ENCODE peak calls at places on chromosomes 5 and 9, in four cellular contexts. One of them, this sample, is unnamed. For H3K4me1, the result is how much of the 10 kb centered on the place peaks cover.

GRCh38 chr5:58629190-58630159 is 46.6 kb downstream of the RAB3C start:
- DNase-seq in A549: no peak
- DNase-seq in GM12878: no peak
- DNase-seq in stomach: peak
- DNase-seq in this sample: no peak

GRCh38 chr5:174751154-174751990 is 27.0 kb downstream of the MSX2 start:
- DNase-seq in A549: no peak
- DNase-seq in GM12878: no peak
- DNase-seq in stomach: no peak
- DNase-seq in this sample: no peak

GRCh38 chr9:74960548-74960947 is 7.8 kb upstream of the C9orf40 start:
- DNase-seq in A549: peak
- DNase-seq in GM12878: no peak
- DNase-seq in stomach: no peak
- DNase-seq in this sample: no peak

GRCh38 chr9:92176068-92176799 is 61.0 kb upstream of the SPTLC1 start:
- DNase-seq in A549: no peak
- DNase-seq in stomach: no peak
- DNase-seq in GM12878: no peak
- DNase-seq in this sample: no peak

GRCh38 chr9:6833518-6834192 is 75.9 kb downstream of the KDM4C start:
- DNase-seq in A549: no peak
- DNase-seq in stomach: no peak
- DNase-seq in GM12878: no peak
- DNase-seq in this sample: no peak

GRCh38 chr9:98805506-98806272 is 1.8 kb upstream of the GALNT12 start:
- DNase-seq in stomach: no peak
- DNase-seq in A549: no peak
- DNase-seq in GM12878: no peak
- DNase-seq in this sample: no peak

GRCh38 chr9:129166962-129167557 is 11.0 kb downstream of the IER5L start:
- DNase-seq in GM12878: no peak
- DNase-seq in A549: peak
- DNase-seq in stomach: peak
- DNase-seq in this sample: peak

GRCh38 chr5:140148508-140148907 is 22.8 kb downstream of the IGIP start:
- DNase-seq in stomach: no peak
- DNase-seq in GM12878: no peak
- DNase-seq in A549: peak
- DNase-seq in this sample: no peak

GRCh38 chr9:113638916-113639315 is 175.4 kb downstream of the RGS3 start:
- DNase-seq in A549: no peak
- DNase-seq in GM12878: no peak
- DNase-seq in stomach: no peak
- DNase-seq in this sample: no peak

GRCh38 chr5:137738947-137739346 is 3.1 kb upstream of the KLHL3 start:
- DNase-seq in GM12878: no peak
- DNase-seq in stomach: no peak
- DNase-seq in A549: no peak
- DNase-seq in this sample: no peak
- H3K4me1 ChIP-seq in GM12878: under half
- H3K4me1 ChIP-seq in stomach: under half
- H3K4me1 ChIP-seq in A549: under half
- H3K4me1 ChIP-seq in this sample: under half

GRCh38 chr9:101465330-101465915 is 29.8 kb upstream of the ALDOB start:
- DNase-seq in GM12878: no peak
- DNase-seq in stomach: peak
- DNase-seq in A549: peak
- DNase-seq in this sample: no peak
- TF ChIP-seq EP300 in GM12878: no peak
- TF ChIP-seq EP300 in stomach: no peak
- TF ChIP-seq EP300 in A549: no peak
- TF ChIP-seq EP300 in this sample: no peak

GRCh38 chr9:86947146-86948081 is at the start of gene GAS1:
- DNase-seq in stomach: peak
- DNase-seq in A549: peak
- DNase-seq in GM12878: no peak
- DNase-seq in this sample: peak
- TF ChIP-seq POLR2A in stomach: no peak
- TF ChIP-seq POLR2A in A549: no peak
- TF ChIP-seq POLR2A in GM12878: no peak
- TF ChIP-seq POLR2A in this sample: peak

GRCh38 chr5:131252824-131253171 is 11.1 kb upstream of the CDC42SE2 start:
- DNase-seq in A549: no peak
- DNase-seq in GM12878: peak
- DNase-seq in stomach: peak
- DNase-seq in this sample: no peak

GRCh38 chr5:131254741-131255140 is 9.1 kb upstream of the CDC42SE2 start:
- DNase-seq in A549: no peak
- DNase-seq in GM12878: no peak
- DNase-seq in stomach: no peak
- DNase-seq in this sample: no peak

GRCh38 chr5:131246515-131246914 is 17.3 kb upstream of the CDC42SE2 start:
- DNase-seq in stomach: no peak
- DNase-seq in A549: no peak
- DNase-seq in GM12878: no peak
- DNase-seq in this sample: no peak

GRCh38 chr5:131245948-131246347 is 17.9 kb upstream of the CDC42SE2 start:
- DNase-seq in GM12878: no peak
- DNase-seq in stomach: no peak
- DNase-seq in A549: no peak
- DNase-seq in this sample: no peak

GRCh38 chr5:131250749-131251148 is 13.1 kb upstream of the CDC42SE2 start:
- DNase-seq in A549: no peak
- DNase-seq in GM12878: no peak
- DNase-seq in stomach: no peak
- DNase-seq in this sample: no peak
- H3K4me1 ChIP-seq in A549: under half
- H3K4me1 ChIP-seq in GM12878: under half
- H3K4me1 ChIP-seq in stomach: under half
- H3K4me1 ChIP-seq in this sample: under half

DNA sequence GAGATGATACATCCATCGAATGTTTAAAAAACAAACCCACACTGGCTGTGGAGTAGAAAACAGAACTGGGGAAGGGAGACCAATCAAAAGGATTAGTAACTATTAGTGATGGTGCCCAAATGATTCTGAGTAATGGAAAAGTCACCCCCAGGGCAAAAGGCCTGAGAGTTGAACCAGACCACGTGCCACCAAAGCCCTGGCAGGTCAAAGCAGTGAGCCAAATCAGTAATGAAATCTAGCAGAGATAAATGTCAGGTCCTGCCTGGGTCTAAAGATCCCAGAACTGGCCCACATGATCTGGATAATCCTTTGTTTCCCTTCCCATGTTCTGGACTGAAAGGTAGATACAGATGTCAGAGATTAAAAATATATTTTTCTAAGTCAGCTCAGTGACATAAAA is 9.4 kb downstream of the OTULINL start:
- DNase-seq in stomach: no peak
- DNase-seq in GM12878: no peak
- DNase-seq in A549: no peak
- DNase-seq in this sample: no peak
- TF ChIP-seq EP300 in stomach: no peak
- TF ChIP-seq EP300 in GM12878: no peak
- TF ChIP-seq EP300 in A549: no peak
- TF ChIP-seq EP300 in this sample: no peak

GRCh38 chr5:75361310-75361709 is 24.3 kb downstream of the HMGCR start:
- DNase-seq in GM12878: no peak
- DNase-seq in A549: no peak
- DNase-seq in stomach: peak
- DNase-seq in this sample: no peak

GRCh38 chr5:75363726-75364495 is 26.9 kb downstream of the HMGCR start:
- DNase-seq in A549: no peak
- DNase-seq in stomach: peak
- DNase-seq in GM12878: no peak
- DNase-seq in this sample: no peak

GRCh38 chr5:75364571-75365280 is 27.7 kb downstream of the HMGCR start:
- DNase-seq in A549: no peak
- DNase-seq in stomach: no peak
- DNase-seq in GM12878: no peak
- DNase-seq in this sample: no peak

GRCh38 chr5:75363111-75363510 is 26.1 kb downstream of the HMGCR start:
- DNase-seq in A549: no peak
- DNase-seq in GM12878: no peak
- DNase-seq in stomach: no peak
- DNase-seq in this sample: no peak

DNA sequence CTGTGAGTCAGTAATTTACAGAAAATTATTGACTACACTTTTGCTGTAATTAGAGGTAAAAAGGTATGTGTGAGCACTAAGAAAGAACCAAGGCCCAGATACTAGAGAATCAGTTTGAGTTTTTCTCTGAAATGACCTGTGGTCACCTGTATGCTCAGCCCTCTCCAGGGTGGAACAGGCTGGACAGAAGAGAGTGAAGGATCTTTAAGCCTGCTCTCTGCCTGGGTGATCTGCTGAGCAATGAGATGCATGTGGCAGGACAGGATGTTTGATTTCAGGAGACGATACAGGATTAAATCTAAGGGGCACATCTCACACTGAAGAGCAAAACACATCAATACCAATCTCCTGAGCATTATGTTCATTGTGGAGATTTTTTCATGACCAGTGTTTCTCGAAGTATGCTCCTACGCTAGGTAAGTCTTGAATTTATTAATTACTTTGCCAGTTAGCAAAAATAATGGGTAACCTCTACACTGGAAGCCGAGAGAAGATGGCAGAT is 25.5 kb downstream of the HMGCR start:
- DNase-seq in GM12878: no peak
- DNase-seq in A549: no peak
- DNase-seq in stomach: no peak
- DNase-seq in this sample: no peak
- TF ChIP-seq POLR2A in GM12878: no peak
- TF ChIP-seq POLR2A in A549: no peak
- TF ChIP-seq POLR2A in stomach: no peak
- TF ChIP-seq POLR2A in this sample: no peak

DNA sequence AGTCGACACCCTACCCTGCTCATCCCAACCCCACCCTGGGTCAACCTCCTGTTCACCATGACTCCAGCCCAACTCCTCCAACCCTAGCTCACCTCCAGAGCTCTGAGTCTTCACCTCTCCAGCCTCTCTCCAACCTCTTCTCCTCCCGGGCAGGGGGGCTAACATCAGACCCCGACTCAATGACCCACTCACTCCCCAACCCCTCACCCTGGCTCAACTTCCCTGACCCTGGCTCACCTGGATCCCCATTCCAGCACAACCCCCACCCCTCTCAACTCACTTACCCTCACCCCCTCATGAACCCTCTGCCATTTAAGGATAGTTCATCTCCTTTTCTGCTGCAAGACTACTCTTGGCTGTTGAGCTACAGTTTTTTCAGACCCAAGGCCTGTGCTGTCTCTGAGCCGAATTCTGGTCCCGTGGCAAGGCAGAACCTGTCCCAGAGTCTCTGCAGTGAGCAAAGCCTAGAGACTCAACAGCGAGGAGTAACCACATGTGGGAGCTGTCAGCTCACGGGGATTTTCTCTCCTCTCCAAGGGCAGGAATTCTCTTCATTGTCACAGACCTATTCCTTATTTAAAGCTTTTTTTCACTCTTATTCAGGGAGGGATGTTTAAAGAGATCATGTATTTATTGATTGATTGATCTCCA is 29.8 kb downstream of the ANKRD33B start:
- DNase-seq in GM12878: no peak
- DNase-seq in stomach: no peak
- DNase-seq in A549: no peak
- DNase-seq in this sample: no peak
- H3K4me1 ChIP-seq in GM12878: half or more
- H3K4me1 ChIP-seq in stomach: under half
- H3K4me1 ChIP-seq in A549: half or more
- H3K4me1 ChIP-seq in this sample: under half

DNA sequence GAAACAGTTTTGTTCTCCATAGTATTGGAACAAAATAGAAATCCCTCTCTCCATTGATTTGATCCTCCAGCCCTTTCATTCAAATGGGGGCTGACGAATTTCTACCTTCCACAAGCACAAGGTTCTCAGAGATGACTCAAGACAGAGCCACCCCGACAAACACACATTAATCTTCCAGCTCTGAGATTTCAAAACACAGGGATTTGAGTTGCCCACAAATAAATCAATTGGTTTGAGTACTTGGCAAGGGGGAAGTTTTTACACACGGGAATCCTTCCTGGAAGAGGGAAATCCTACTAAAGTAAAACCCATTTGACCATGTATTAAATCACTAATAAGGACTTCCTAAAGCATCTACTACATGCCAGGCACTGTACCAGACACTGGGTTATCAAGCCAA is 5.4 kb downstream of the ADRA1B start:
- DNase-seq in stomach: no peak
- DNase-seq in GM12878: no peak
- DNase-seq in A549: no peak
- DNase-seq in this sample: no peak
- TF ChIP-seq EP300 in stomach: no peak
- TF ChIP-seq EP300 in GM12878: no peak
- TF ChIP-seq EP300 in A549: no peak
- TF ChIP-seq EP300 in this sample: no peak

GRCh38 chr5:42989198-42989597 is 50.9 kb downstream of the ANXA2R start:
- DNase-seq in stomach: no peak
- DNase-seq in A549: no peak
- DNase-seq in GM12878: no peak
- DNase-seq in this sample: no peak

GRCh38 chr5:42988568-42988967 is 51.6 kb downstream of the ANXA2R start:
- DNase-seq in A549: no peak
- DNase-seq in GM12878: no peak
- DNase-seq in stomach: no peak
- DNase-seq in this sample: no peak

GRCh38 chr5:42982107-42982622 is 58.0 kb downstream of the ANXA2R start:
- DNase-seq in A549: no peak
- DNase-seq in stomach: no peak
- DNase-seq in GM12878: no peak
- DNase-seq in this sample: no peak

GRCh38 chr5:42984307-42984706 is 55.8 kb downstream of the ANXA2R start:
- DNase-seq in GM12878: no peak
- DNase-seq in stomach: no peak
- DNase-seq in A549: no peak
- DNase-seq in this sample: no peak

DNA sequence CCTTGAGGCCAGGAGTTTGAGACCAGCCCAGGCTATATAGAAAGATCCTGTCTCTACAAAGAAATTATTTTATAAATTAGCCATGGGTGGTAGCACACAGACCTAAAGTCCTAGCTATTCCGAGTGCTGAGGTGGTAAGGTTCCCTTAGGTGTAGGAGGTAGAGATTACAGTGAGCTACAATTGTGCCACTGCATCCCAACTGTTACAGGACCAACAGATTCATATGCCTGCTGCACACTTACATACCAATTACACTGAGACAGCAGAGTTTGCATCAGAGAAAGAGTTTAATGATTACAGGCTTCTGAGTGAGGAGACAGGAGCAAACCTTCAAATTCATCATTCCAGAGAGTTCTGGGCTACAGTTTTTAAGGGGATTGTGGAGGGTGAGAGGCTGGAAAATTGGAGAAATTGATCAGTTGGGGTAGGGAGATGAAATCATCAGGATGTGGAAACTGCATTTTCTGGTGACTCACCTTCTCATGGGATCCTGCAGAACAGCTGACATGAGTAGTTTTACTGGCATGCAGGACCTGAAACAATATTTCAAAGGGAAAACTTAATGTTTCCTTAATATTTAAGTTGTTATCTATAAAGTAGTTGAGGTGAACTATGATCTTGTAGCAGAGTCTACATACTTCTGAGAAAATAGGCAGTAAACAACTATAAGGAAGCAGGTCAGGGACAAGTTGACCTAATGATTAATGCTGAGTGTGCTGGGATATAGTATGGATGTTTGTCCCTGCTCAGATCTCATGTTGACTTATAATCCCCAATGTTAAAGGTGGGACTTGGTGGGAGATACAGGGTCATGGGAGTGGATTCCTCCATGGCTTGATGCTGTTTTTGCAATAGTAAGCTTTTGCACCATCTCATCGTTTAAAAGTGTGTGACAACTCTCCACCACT is 54.7 kb downstream of the ANXA2R start:
- DNase-seq in stomach: no peak
- DNase-seq in A549: no peak
- DNase-seq in GM12878: no peak
- DNase-seq in this sample: no peak
- TF ChIP-seq POLR2A in stomach: no peak
- TF ChIP-seq POLR2A in A549: no peak
- TF ChIP-seq POLR2A in GM12878: no peak
- TF ChIP-seq POLR2A in this sample: no peak

This sample was measured in ovary.